ENCODE peak calls at places on chromosomes 4 and X, in seven cellular contexts. I, D, R, E, J, V and S are unnamed samples.

GRCh38 chr4:147839200-147839599 is 107.3 kb downstream of the ARHGAP10 start:
- DNase-seq in I (no peak), D (no peak), R (no peak), E (no peak), J (no peak), V (no peak), S (no peak)

GRCh38 chr4:69831646-69832325 is 28.2 kb downstream of the SULT1E1 start:
- DNase-seq in I (no peak), D (no peak), R (peak), E (no peak), J (no peak), V (no peak), S (no peak)

GRCh38 chr4:73593631-73594241 is 26.5 kb downstream of the RASSF6 start:
- DNase-seq in I (no peak), D (peak), R (no peak), E (no peak), J (peak), V (no peak), S (no peak)

GRCh38 chr4:185721949-185722316 is 90.1 kb downstream of the SORBS2 start:
- DNase-seq in I (no peak), D (peak), R (no peak), E (no peak), J (peak), V (no peak), S (no peak)

GRCh38 chr4:2786794-2787229 is 6.1 kb upstream of the SH3BP2 start:
- DNase-seq in I (no peak), D (no peak), R (no peak), E (no peak), J (no peak), V (no peak), S (no peak)

GRCh38 chrX:41152221-41152620 is 67.0 kb downstream of the USP9X start:
- DNase-seq in I (no peak), D (no peak), R (no peak), E (no peak), J (no peak), V (no peak), S (no peak)

GRCh38 chrX:77979870-77980269 is 10.4 kb upstream of the PGAM4 start:
- DNase-seq in I (no peak), D (no peak), R (no peak), E (no peak), J (no peak), V (no peak), S (no peak)

GRCh38 chr4:102139932-102140331 is 205.3 kb downstream of the SLC39A8 start:
- DNase-seq in I (no peak), D (no peak), R (no peak), E (no peak), J (peak), V (peak), S (no peak)

GRCh38 chrX:79572566-79572965 is 205.4 kb upstream of the ITM2A start:
- DNase-seq in I (no peak), D (no peak), R (no peak), E (no peak), J (no peak), V (no peak), S (no peak)

GRCh38 chr4:16790508-16790907 is 107.9 kb downstream of the LDB2 start:
- DNase-seq in I (no peak), D (no peak), R (no peak), E (no peak), J (no peak), V (peak), S (no peak)
- TF ChIP-seq CTCF in I (no peak), D (no peak), R (no peak), E (no peak), J (no peak), V (no peak), S (no peak)

DNA sequence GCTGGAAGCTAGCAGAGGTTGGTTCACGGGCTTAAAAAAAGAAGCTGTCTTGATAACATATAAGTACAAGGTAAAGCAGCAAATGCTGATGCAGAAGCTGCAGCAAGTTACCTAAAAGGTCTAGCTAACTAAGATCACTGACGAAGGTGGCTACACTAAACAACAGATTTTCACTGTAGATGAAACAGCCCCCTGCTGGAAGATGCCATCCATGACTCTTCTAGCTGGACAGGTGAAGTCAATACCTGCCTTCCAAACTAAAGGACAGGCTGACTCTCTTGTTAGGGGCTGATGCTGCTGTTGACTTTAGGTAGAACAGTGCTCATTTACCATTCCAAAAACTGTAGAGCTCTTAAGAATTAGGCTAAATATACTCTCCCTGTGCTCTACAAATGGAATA is 99.5 kb downstream of the FBXW7 start:
- DNase-seq in I (no peak), D (no peak), R (no peak), E (no peak), J (no peak), V (no peak), S (no peak)
- TF ChIP-seq CTCF in I (no peak), D (peak), R (no peak), E (no peak), J (no peak), V (no peak), S (no peak)

GRCh38 chrX:17266171-17266570 is 108.8 kb upstream of the NHS start:
- DNase-seq in I (no peak), D (peak), R (no peak), E (no peak), J (peak), V (peak), S (no peak)
- TF ChIP-seq CTCF in I (no peak), D (no peak), R (no peak), E (no peak), J (no peak), V (no peak), S (no peak)

GRCh38 chr4:62531731-62532130 is 1331.6 kb downstream of the ADGRL3 start:
- DNase-seq in I (no peak), D (no peak), R (no peak), E (no peak), J (no peak), V (no peak), S (no peak)
- TF ChIP-seq CTCF in I (no peak), D (no peak), R (no peak), E (no peak), J (no peak), V (no peak), S (no peak)